ENCODE peak calls at places on chromosomes 7 and 10, in seven cellular contexts. U is stimulated activated CD4-positive, alpha-beta T cell treated with anti-CD3 and anti-CD28 coated beads, Interleukin-4, amount 100 ng/mL, for 24 hours; A is NT2/D1; Z is T-helper 2 cell treated with Interferon-gamma antibody and Interleukin-4, amounts not matched to agents 5 μg/mL and 100 μg/mL, for 36 hours; P is germinal center; J is NCI-H226; G is HCT116. N is an unnamed sample.
A peak's percentile ranks its signal among the peaks of the same experiment; 100 is the strongest.

GRCh38 chr10:34474060-34474376 is 341.1 kb downstream of the PARD3 start:
- DNase-seq in U (no peak), A (no peak), Z (no peak), P (no peak), J (peak; percentile 47), G (peak; percentile 4), N (no peak)

GRCh38 chr7:96986901-96987300 is 18.5 kb upstream of the DLX6 start:
- DNase-seq in U (no peak), A (no peak), Z (no peak), P (no peak), J (no peak), G (no peak), N (no peak)

GRCh38 chr7:99115379-99115778 is 28.5 kb downstream of the SMURF1 start:
- DNase-seq in U (no peak), A (no peak), Z (no peak), P (no peak), J (no peak), G (no peak), N (no peak)

GRCh38 chr7:24821045-24821853 is 64.0 kb upstream of the GSDME start:
- DNase-seq in U (peak; percentile 80), A (no peak), Z (peak; percentile 87), P (peak; percentile 71), J (peak; percentile 100), G (peak; percentile 95), N (peak; percentile 68)

GRCh38 chr10:74987339-74988054 is 124.0 kb upstream of the SAMD8 start:
- DNase-seq in U (no peak), A (no peak), Z (no peak), P (no peak), J (no peak), G (no peak), N (no peak)

GRCh38 chr7:19663816-19664531 is 44.9 kb downstream of the POLR1F start:
- DNase-seq in U (no peak), A (no peak), Z (no peak), P (peak; percentile 38), J (no peak), G (no peak), N (peak; percentile 23)

GRCh38 chr10:18822156-18822555 is 162.9 kb downstream of the ARL5B start:
- DNase-seq in U (no peak), A (peak; percentile 27), Z (no peak), P (no peak), J (no peak), G (no peak), N (no peak)

GRCh38 chr7:129607471-129608120 is 3.9 kb upstream of the NRF1 start:
- DNase-seq in U (peak; percentile 45), A (no peak), Z (peak; percentile 21), P (peak; percentile 67), J (peak; percentile 25), G (no peak), N (peak; percentile 46)

GRCh38 chr10:1152386-1153252 is 96.4 kb downstream of the WDR37 start:
- DNase-seq in U (no peak), A (no peak), Z (no peak), P (no peak), J (no peak), G (no peak), N (no peak)

GRCh38 chr10:8402469-8403074 is 348.1 kb downstream of the GATA3 start:
- DNase-seq in U (peak; percentile 61), A (no peak), Z (peak; percentile 72), P (no peak), J (no peak), G (no peak), N (no peak)

GRCh38 chr7:105796365-105796764 is 80.0 kb downstream of the ATXN7L1 start:
- DNase-seq in U (no peak), A (no peak), Z (no peak), P (no peak), J (no peak), G (no peak), N (no peak)

GRCh38 chr7:24573554-24574338 is 494 bp downstream of the PALS2 start:
- DNase-seq in U (peak; percentile 43), A (peak; percentile 52), Z (peak; percentile 43), P (peak; percentile 64), J (peak; percentile 56), G (no peak), N (peak; percentile 51)

GRCh38 chr7:30238721-30239441 is 45.5 kb upstream of the ZNRF2 start:
- DNase-seq in U (peak; percentile 26), A (no peak), Z (peak; percentile 5), P (peak; percentile 61), J (peak; percentile 43), G (no peak), N (peak; percentile 65)

GRCh38 chr7:97971120-97971989 is 18.6 kb downstream of the OCM2 start:
- DNase-seq in U (peak; percentile 39), A (no peak), Z (no peak), P (no peak), J (no peak), G (no peak), N (peak; percentile 44)

GRCh38 chr7:141344153-141344935 is 206.9 kb upstream of the AGK start:
- DNase-seq in U (no peak), A (no peak), Z (no peak), P (no peak), J (no peak), G (no peak), N (no peak)

GRCh38 chr10:113610636-113611601 is 52.9 kb downstream of the NRAP start:
- DNase-seq in U (no peak), A (no peak), Z (no peak), P (no peak), J (no peak), G (no peak), N (no peak)

GRCh38 chr10:77637986-77638765 is 568 bp upstream of the KCNMA1 start:
- DNase-seq in U (no peak), A (no peak), Z (no peak), P (peak; percentile 35), J (peak; percentile 41), G (no peak), N (no peak)

GRCh38 chr7:81285142-81285871 is 366.5 kb upstream of the SEMA3C start:
- DNase-seq in U (no peak), A (no peak), Z (no peak), P (no peak), J (peak; percentile 85), G (peak; percentile 6), N (no peak)

GRCh38 chr10:132162021-132162531 is 24.7 kb upstream of the DPYSL4 start:
- DNase-seq in U (no peak), A (no peak), Z (peak; percentile 44), P (no peak), J (no peak), G (no peak), N (no peak)

N was measured in GM10248.